ENCODE peak calls at places on chromosomes 13 and 19, in six cellular contexts. B is HCT116, A is stomach, O is adrenal gland, M is prostate gland, P is heart left ventricle. Z is an unnamed sample.

GRCh38 chr13:107847406-107847805 is 367.9 kb downstream of the LIG4 start:
- DNase-seq in B (no peak), A (no peak), O (no peak), M (no peak), P (no peak), Z (no peak)

GRCh38 chr13:36915106-36915505 is 4.9 kb downstream of the SMAD9 start:
- DNase-seq in B (no peak), A (no peak), O (no peak), M (no peak), P (no peak), Z (no peak)

GRCh38 chr19:15404780-15405211 is 14.0 kb downstream of the AKAP8L start:
- DNase-seq in B (no peak), A (no peak), O (peak; percentile 13), M (no peak), P (no peak), Z (no peak)

GRCh38 chr13:57725480-57725879 is 93.9 kb downstream of the PCDH17 start:
- DNase-seq in B (no peak), A (no peak), O (no peak), M (no peak), P (no peak), Z (no peak)

GRCh38 chr13:77565635-77566034 is 30.1 kb downstream of the SCEL start:
- DNase-seq in B (peak; percentile 12), A (no peak), O (no peak), M (no peak), P (no peak), Z (no peak)

GRCh38 chr19:29324717-29325116 is 111.8 kb upstream of the UQCRFS1 start:
- DNase-seq in B (no peak), A (no peak), O (no peak), M (no peak), P (no peak), Z (no peak)

GRCh38 chr13:97212540-97213146 is 9.5 kb upstream of the MBNL2 start:
- DNase-seq in B (no peak), A (peak; percentile 42), O (no peak), M (no peak), P (no peak), Z (peak; percentile 32)

GRCh38 chr13:67048084-67048792 is 181.9 kb downstream of the PCDH9 start:
- DNase-seq in B (no peak), A (no peak), O (no peak), M (no peak), P (no peak), Z (peak; percentile 13)

GRCh38 chr13:76129305-76130040 is 493.3 kb downstream of the LMO7 start:
- DNase-seq in B (no peak), A (no peak), O (no peak), M (no peak), P (no peak), Z (no peak)

GRCh38 chr19:45506991-45507863 is at the start of gene VASP:
- DNase-seq in B (peak; percentile 81), A (peak; percentile 93), O (peak; percentile 90), M (peak; percentile 89), P (peak; percentile 89), Z (peak; percentile 91)

GRCh38 chr13:57123660-57124059 is 17.1 kb upstream of the PRR20A start:
- DNase-seq in B (no peak), A (no peak), O (no peak), M (no peak), P (peak; percentile 68), Z (no peak)

GRCh38 chr19:35347171-35347929 is at the start of gene FFAR1:
- DNase-seq in B (no peak), A (peak; percentile 15), O (peak; percentile 17), M (no peak), P (peak; percentile 37), Z (peak; percentile 68)

GRCh38 chr19:35345671-35346111 is 2.0 kb upstream of the FFAR1 start:
- DNase-seq in B (no peak), A (no peak), O (no peak), M (no peak), P (no peak), Z (peak; percentile 6)

GRCh38 chr19:35346193-35347052 is 1.3 kb upstream of the FFAR1 start:
- DNase-seq in B (no peak), A (peak; percentile 44), O (peak; percentile 10), M (no peak), P (no peak), Z (peak; percentile 14)

GRCh38 chr19:35342430-35342829 is 5.3 kb upstream of the FFAR1 start:
- DNase-seq in B (no peak), A (no peak), O (no peak), M (no peak), P (no peak), Z (no peak)

GRCh38 chr19:35344511-35345031 is 3.1 kb upstream of the FFAR1 start:
- DNase-seq in B (no peak), A (no peak), O (peak; percentile 11), M (no peak), P (no peak), Z (no peak)
- TF ChIP-seq POLR2A in B (no peak), A (no peak), O (no peak), M (no peak), P (no peak), Z (no peak)

DNA sequence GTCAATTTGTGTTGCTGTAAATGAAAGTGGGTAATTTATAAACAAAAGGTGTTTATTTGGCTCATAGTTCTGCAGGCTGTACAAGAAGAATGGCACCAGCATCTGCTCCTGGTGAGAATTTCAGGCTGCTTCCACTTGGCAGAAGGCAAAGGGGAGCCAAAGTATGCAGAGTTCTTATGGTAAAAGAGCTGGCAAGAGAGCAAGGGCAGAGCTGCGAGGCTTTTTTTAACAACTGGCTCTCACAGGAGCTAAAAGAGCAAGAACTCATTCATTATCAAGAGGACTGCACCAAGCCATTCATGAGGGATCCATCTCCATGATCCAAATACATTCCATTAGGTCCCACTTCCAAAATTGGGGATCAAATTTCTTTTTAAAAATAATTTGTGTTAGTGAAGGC is 1712.7 kb downstream of the SLITRK5 start:
- DNase-seq in B (no peak), A (no peak), O (no peak), M (no peak), P (peak; percentile 11), Z (no peak)
- TF ChIP-seq CTCF in B (no peak), A (no peak), O (no peak), M (no peak), P (no peak), Z (no peak)

GRCh38 chr13:24632382-24633121 is 47.7 kb upstream of the ATP12A start:
- DNase-seq in B (no peak), A (no peak), O (no peak), M (no peak), P (no peak), Z (no peak)
- H3K27ac ChIP-seq in B (no peak overlapping the region), A (no peak overlapping the region), O (no peak overlapping the region), M (no peak overlapping the region), P (no peak overlapping the region), Z (no peak overlapping the region)

GRCh38 chr13:48232420-48233096 is 448 bp upstream of the ITM2B start:
- DNase-seq in B (no peak), A (peak; percentile 35), O (peak; percentile 61), M (peak; percentile 47), P (no peak), Z (no peak)
- TF ChIP-seq POLR2A in B (no peak), A (no peak), O (no peak), M (no peak), P (no peak), Z (no peak)

DNA sequence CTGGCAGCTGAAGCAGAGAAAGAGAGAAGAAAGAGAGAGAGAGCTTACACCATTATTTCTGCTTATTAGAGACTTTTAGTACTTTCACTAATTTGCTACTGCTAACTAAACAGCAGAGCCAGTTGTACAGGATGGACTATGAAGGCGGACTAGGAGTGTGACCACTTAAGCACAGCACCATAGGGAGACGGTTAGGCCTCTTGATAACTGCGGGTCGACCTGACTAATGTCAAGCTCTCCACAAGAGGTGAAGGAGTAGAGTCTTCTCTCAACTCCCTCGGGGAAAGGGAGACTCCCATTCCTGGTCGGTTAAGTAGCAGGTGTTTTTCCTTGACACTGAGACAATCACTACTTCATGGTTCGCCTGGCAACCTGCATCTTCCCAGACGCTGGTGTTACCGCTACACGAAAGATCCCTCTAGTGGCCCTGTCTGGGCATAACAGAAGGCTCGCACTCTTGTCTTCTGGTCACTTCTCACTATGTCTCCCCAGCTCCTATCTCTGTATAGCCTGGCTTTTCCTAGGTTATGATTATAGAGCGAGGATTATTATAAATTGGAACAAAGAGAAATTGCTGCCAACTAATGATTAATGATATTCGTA is 5.3 kb upstream of the PSG7 start:
- DNase-seq in B (peak; percentile 22), A (no peak), O (no peak), M (no peak), P (no peak), Z (no peak)
- TF ChIP-seq CTCF in B (peak; percentile 72), A (no peak), O (no peak), M (no peak), P (peak; percentile 34), Z (no peak)

DNA sequence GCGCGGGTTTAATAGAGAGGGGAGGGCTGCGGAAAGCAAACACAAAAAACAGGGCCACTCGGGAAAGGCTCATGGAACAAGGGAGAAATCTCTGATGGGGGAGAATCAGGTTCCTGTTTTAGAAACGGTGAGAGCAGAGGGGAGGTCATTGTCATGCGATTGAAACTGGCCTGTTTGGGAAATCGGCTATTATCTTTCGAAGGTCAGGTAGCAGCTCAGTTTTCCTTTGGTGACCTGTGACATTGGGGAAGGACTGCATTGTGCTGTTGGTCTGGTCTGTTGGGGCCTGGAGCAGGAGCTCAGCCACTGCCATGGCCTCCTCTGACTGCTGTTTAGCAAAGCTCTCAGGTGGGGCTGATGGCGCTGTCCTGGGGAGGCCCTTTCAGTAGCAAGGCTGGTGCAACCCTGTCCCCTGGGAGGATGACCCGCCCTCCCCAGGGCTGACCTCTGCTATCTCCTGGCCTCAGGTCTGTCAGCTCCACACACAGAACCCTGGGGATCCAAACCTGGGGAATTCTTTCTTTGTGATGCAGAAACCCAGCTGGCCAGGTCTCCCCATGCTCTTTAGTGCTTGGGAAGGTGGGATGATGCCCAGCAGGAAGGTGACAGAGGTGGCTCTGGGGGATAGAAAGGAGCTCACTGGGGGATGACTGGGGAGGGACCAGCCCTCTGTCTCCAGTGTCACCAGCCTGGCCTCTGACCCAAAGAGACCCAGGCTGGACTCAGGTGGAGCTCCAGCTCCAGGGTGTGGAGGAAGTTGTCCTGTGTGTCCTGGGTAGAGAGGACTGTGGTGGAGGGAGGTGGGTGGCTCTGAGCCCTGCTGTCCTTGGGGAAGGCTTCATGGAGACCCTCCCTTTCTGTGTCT is 21.2 kb upstream of the CD177 start:
- DNase-seq in B (no peak), A (no peak), O (no peak), M (no peak), P (no peak), Z (no peak)
- H3K27ac ChIP-seq in B (peak overlapping the region; percentile 17), A (no peak overlapping the region), O (no peak overlapping the region), M (no peak overlapping the region), P (no peak overlapping the region), Z (no peak overlapping the region)

DNA sequence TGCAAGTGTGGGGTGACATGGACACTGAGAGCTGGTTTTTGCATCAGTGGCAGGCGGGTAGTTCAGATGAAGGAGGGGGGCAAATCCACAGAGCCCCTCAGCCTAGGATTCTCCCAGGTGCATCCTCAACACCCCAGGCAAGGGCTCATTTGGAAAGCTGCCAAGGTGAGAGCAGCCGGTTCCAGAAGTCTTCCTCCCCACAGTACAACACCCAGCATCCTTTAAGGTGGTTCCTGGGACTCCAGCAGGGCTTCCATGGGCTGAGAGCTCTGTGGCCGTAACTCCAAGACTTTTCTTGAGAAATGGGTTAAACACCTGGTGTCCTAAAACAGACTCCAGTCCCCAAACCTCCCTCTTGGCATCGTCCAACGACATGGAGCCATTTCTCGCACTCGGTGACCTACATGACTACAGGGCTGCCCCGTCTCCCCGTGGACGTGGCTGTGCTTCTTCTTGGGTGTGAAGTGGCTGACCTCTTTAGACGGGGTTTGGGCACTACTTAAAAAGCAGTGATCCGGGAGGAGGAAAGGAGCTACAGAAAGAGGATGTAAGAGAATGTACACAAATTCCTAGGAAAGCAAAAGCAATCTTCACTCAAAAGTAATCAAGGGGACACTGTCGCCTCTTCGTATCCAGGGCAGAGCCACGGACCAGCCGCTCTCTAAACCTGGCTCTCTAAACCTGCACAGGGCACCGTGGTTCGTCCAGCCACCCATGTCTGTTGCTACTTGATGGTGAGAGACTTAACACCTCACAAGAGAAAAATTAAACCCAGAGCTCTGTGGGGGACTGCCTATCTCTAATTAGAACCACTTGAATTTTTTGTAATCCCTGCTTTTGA is 25.5 kb downstream of the RANBP3 start:
- DNase-seq in B (no peak), A (no peak), O (no peak), M (no peak), P (no peak), Z (no peak)
- TF ChIP-seq POLR2A in B (no peak), A (no peak), O (no peak), M (no peak), P (no peak), Z (no peak)

Z was measured in body of pancreas.